ENCODE peak calls at places on chromosomes 11 and 22, in ten cellular contexts. One of them, this sample, is unnamed.

GRCh38 chr22:49936018-49936972 is 17.9 kb downstream of the CRELD2 start:
- DNase-seq in psoas muscle: peak; percentile 97
- DNase-seq in pancreas: peak; percentile 93
- DNase-seq in bronchial epithelial cell: peak; percentile 43
- DNase-seq in HCT116: no peak
- DNase-seq in thoracic aorta: peak; percentile 80
- DNase-seq in thyroid gland: peak; percentile 99
- DNase-seq in A673: peak; percentile 90
- DNase-seq in lung: peak; percentile 95
- DNase-seq in HAP-1: peak; percentile 74
- DNase-seq in this sample: peak; percentile 91

GRCh38 chr22:23184764-23185113 is 4.4 kb downstream of the BCR start:
- DNase-seq in psoas muscle: no peak
- DNase-seq in pancreas: no peak
- DNase-seq in bronchial epithelial cell: no peak
- DNase-seq in HCT116: no peak
- DNase-seq in thoracic aorta: no peak
- DNase-seq in thyroid gland: no peak
- DNase-seq in A673: no peak
- DNase-seq in lung: no peak
- DNase-seq in HAP-1: no peak
- DNase-seq in this sample: no peak

GRCh38 chr11:96037267-96037990 is 113.5 kb upstream of the MTMR2 start:
- DNase-seq in psoas muscle: no peak
- DNase-seq in pancreas: no peak
- DNase-seq in bronchial epithelial cell: peak; percentile 70
- DNase-seq in HCT116: no peak
- DNase-seq in thoracic aorta: no peak
- DNase-seq in thyroid gland: no peak
- DNase-seq in A673: peak; percentile 9
- DNase-seq in lung: no peak
- DNase-seq in HAP-1: no peak
- DNase-seq in this sample: no peak

GRCh38 chr22:31400023-31400397 is 606 bp downstream of the DRG1 start:
- DNase-seq in psoas muscle: no peak
- DNase-seq in pancreas: no peak
- DNase-seq in bronchial epithelial cell: peak; percentile 21
- DNase-seq in HCT116: no peak
- DNase-seq in thoracic aorta: no peak
- DNase-seq in thyroid gland: no peak
- DNase-seq in A673: no peak
- DNase-seq in lung: no peak
- DNase-seq in HAP-1: no peak
- DNase-seq in this sample: no peak

GRCh38 chr11:120660024-120660565 is 148.5 kb downstream of the GRIK4 start:
- DNase-seq in psoas muscle: no peak
- DNase-seq in pancreas: no peak
- DNase-seq in bronchial epithelial cell: peak; percentile 59
- DNase-seq in HCT116: peak; percentile 46
- DNase-seq in thoracic aorta: no peak
- DNase-seq in thyroid gland: no peak
- DNase-seq in A673: peak; percentile 65
- DNase-seq in lung: no peak
- DNase-seq in HAP-1: peak; percentile 52
- DNase-seq in this sample: no peak

GRCh38 chr11:71136095-71136845 is 116.1 kb downstream of the SHANK2 start:
- DNase-seq in psoas muscle: no peak
- DNase-seq in pancreas: no peak
- DNase-seq in bronchial epithelial cell: no peak
- DNase-seq in HCT116: no peak
- DNase-seq in thoracic aorta: no peak
- DNase-seq in thyroid gland: no peak
- DNase-seq in A673: no peak
- DNase-seq in lung: no peak
- DNase-seq in HAP-1: no peak
- DNase-seq in this sample: no peak

GRCh38 chr11:131661137-131661536 is 290.7 kb downstream of the NTM start:
- DNase-seq in psoas muscle: no peak
- DNase-seq in pancreas: no peak
- DNase-seq in bronchial epithelial cell: no peak
- DNase-seq in HCT116: no peak
- DNase-seq in thoracic aorta: no peak
- DNase-seq in thyroid gland: no peak
- DNase-seq in A673: no peak
- DNase-seq in lung: no peak
- DNase-seq in HAP-1: no peak
- DNase-seq in this sample: no peak

GRCh38 chr22:24053481-24054226 is 42.5 kb downstream of the CABIN1 start:
- DNase-seq in psoas muscle: no peak
- DNase-seq in pancreas: no peak
- DNase-seq in bronchial epithelial cell: no peak
- DNase-seq in HCT116: no peak
- DNase-seq in thoracic aorta: no peak
- DNase-seq in thyroid gland: no peak
- DNase-seq in A673: no peak
- DNase-seq in lung: no peak
- DNase-seq in HAP-1: no peak
- DNase-seq in this sample: no peak

GRCh38 chr11:134411887-134412507 is at the start of gene B3GAT1:
- DNase-seq in psoas muscle: no peak
- DNase-seq in pancreas: no peak
- DNase-seq in bronchial epithelial cell: no peak
- DNase-seq in HCT116: no peak
- DNase-seq in thoracic aorta: no peak
- DNase-seq in thyroid gland: peak; percentile 20
- DNase-seq in A673: no peak
- DNase-seq in lung: no peak
- DNase-seq in HAP-1: no peak
- DNase-seq in this sample: no peak

GRCh38 chr11:114263510-114264170 is 32.6 kb upstream of the NNMT start:
- DNase-seq in psoas muscle: no peak
- DNase-seq in pancreas: no peak
- DNase-seq in bronchial epithelial cell: no peak
- DNase-seq in HCT116: no peak
- DNase-seq in thoracic aorta: no peak
- DNase-seq in thyroid gland: no peak
- DNase-seq in A673: no peak
- DNase-seq in lung: no peak
- DNase-seq in HAP-1: no peak
- DNase-seq in this sample: no peak

DNA sequence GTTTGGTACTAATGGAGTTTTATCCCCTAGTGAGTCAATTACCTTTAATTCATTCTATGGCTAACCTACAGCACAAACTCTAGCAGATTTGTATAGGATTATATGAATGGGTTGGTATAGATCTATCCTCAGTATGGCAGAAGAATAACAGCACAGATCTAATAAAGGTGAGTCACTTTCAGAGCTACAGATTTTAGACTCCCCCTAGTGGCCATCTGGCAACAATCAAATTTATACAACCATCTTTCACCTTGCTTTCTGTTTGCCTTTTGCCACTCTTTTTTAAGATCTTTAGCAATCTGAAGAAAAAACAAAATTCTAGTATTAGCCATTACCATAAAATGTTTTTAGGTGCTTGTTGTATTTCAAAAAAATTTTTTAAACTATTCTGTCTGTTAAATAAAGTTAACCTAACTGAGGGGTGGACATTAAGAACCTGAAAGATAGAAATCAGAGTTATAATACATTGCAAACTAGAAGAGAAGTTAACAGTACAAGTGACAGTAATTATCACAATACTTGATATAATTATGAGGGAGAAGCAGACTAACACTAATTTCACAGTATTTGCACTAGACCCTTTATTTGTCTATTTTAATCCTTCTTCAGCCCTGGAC is 25.8 kb downstream of the DDIAS start:
- DNase-seq in psoas muscle: no peak
- DNase-seq in pancreas: peak; percentile 19
- DNase-seq in bronchial epithelial cell: peak; percentile 66
- DNase-seq in HCT116: peak; percentile 34
- DNase-seq in thoracic aorta: no peak
- DNase-seq in thyroid gland: no peak
- DNase-seq in A673: peak; percentile 74
- DNase-seq in lung: no peak
- DNase-seq in HAP-1: peak; percentile 70
- DNase-seq in this sample: peak; percentile 50
- H3K36me3 ChIP-seq in psoas muscle: no peaks in the 10 kb centered on the region
- H3K36me3 ChIP-seq in pancreas: no peaks in the 10 kb centered on the region
- H3K36me3 ChIP-seq in bronchial epithelial cell: no peaks in the 10 kb centered on the region
- H3K36me3 ChIP-seq in HCT116: peaks cover 10% of the 10 kb centered on the region
- H3K36me3 ChIP-seq in thoracic aorta: no peaks in the 10 kb centered on the region
- H3K36me3 ChIP-seq in thyroid gland: no peaks in the 10 kb centered on the region
- H3K36me3 ChIP-seq in A673: peaks cover 14% of the 10 kb centered on the region
- H3K36me3 ChIP-seq in lung: no peaks in the 10 kb centered on the region
- H3K36me3 ChIP-seq in HAP-1: peaks cover 14% of the 10 kb centered on the region
- H3K36me3 ChIP-seq in this sample: no peaks in the 10 kb centered on the region

DNA sequence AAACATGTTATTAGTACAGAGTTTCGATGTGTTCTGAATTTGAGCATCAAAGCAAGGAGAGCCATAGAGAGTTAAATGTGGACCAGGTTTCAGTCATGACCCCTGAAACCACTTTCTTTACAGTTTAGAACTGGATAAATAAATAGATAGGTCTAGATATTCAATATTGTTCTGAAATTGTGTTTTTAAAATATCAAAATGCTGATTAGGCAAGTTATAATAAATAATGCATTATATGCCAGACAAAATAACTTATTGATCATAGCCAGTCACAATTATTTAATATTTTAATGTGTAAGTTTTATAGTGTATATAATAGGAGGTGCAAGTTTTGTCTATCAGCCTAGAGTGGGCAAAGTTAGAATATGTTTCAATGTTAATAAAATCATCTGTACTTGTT is 569.5 kb downstream of the METTL15 start:
- DNase-seq in psoas muscle: no peak
- DNase-seq in pancreas: no peak
- DNase-seq in bronchial epithelial cell: no peak
- DNase-seq in HCT116: no peak
- DNase-seq in thoracic aorta: no peak
- DNase-seq in thyroid gland: no peak
- DNase-seq in A673: no peak
- DNase-seq in lung: no peak
- DNase-seq in HAP-1: no peak
- DNase-seq in this sample: no peak
- H3K27me3 ChIP-seq in psoas muscle: no peaks in the 10 kb centered on the region
- H3K27me3 ChIP-seq in pancreas: peaks cover 3% of the 10 kb centered on the region
- H3K27me3 ChIP-seq in bronchial epithelial cell: no peaks in the 10 kb centered on the region
- H3K27me3 ChIP-seq in HCT116: no peaks in the 10 kb centered on the region
- H3K27me3 ChIP-seq in thoracic aorta: no peaks in the 10 kb centered on the region
- H3K27me3 ChIP-seq in thyroid gland: no peaks in the 10 kb centered on the region
- H3K27me3 ChIP-seq in A673: no peaks in the 10 kb centered on the region
- H3K27me3 ChIP-seq in lung: no peaks in the 10 kb centered on the region
- H3K27me3 ChIP-seq in HAP-1: peaks cover 2% of the 10 kb centered on the region
- H3K27me3 ChIP-seq in this sample: no peaks in the 10 kb centered on the region

DNA sequence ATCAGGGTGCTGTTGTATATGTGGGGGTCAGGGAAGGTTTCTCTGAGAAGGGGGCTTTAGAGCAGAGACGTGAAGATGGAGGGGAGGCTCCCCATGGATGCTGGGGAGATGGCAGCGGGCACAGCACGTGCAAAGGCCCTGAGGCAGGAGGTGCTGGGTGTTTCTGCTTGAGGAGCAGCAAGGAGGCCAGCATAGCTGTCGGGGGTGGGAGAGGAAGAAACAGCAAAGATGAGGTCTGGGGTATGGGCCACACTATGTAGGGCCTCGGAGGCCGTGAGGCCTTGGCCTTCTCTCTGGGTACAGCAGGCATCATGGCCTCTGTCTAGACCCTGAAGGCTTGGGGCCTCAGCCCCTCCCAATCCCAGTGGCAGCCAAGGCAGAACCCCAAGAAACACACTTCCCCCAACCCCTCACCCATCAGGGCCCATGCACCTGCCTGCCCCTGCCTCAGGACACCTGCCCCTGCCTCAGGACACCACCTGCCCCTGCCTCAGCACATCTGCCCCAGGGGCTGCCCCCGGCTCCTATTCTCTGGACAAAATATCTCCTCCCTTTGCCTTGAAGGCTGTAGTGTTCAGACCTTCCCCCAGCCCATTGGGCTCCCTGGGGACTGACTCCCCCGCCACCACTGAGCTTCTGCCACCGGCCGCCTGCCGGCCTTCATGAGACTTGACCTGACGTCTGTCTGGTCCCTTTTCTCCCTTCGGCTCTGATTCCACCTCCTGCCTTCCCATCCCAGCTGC is 6.2 kb downstream of the ALDH3B1 start:
- DNase-seq in psoas muscle: no peak
- DNase-seq in pancreas: no peak
- DNase-seq in bronchial epithelial cell: no peak
- DNase-seq in HCT116: no peak
- DNase-seq in thoracic aorta: no peak
- DNase-seq in thyroid gland: no peak
- DNase-seq in A673: no peak
- DNase-seq in lung: no peak
- DNase-seq in HAP-1: no peak
- DNase-seq in this sample: no peak
- H3K36me3 ChIP-seq in psoas muscle: no peaks in the 10 kb centered on the region
- H3K36me3 ChIP-seq in pancreas: no peaks in the 10 kb centered on the region
- H3K36me3 ChIP-seq in bronchial epithelial cell: no peaks in the 10 kb centered on the region
- H3K36me3 ChIP-seq in HCT116: no peaks in the 10 kb centered on the region
- H3K36me3 ChIP-seq in thoracic aorta: no peaks in the 10 kb centered on the region
- H3K36me3 ChIP-seq in thyroid gland: no peaks in the 10 kb centered on the region
- H3K36me3 ChIP-seq in A673: no peaks in the 10 kb centered on the region
- H3K36me3 ChIP-seq in lung: peaks cover 4% of the 10 kb centered on the region
- H3K36me3 ChIP-seq in HAP-1: no peaks in the 10 kb centered on the region
- H3K36me3 ChIP-seq in this sample: no peaks in the 10 kb centered on the region

DNA sequence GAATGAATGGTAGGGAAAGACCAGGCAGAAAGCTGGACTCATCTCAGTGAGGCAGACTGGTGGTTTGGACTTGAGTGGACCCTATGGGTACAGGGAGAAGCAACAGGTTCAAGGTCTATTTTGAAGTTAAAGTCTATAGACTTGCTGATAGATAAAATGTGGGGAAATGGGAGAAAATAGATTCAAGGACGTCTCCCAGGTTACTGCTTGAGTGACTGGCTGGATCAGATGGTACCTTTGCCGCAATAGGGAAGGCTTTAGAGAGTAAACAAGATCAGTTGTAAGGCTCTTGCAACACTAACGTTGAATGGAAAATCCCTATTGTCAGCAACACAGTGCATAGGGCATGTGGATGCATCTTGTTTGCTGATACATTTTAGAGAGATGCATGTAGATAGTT is 27.4 kb downstream of the SEZ6L start:
- DNase-seq in psoas muscle: no peak
- DNase-seq in pancreas: no peak
- DNase-seq in bronchial epithelial cell: no peak
- DNase-seq in HCT116: no peak
- DNase-seq in thoracic aorta: no peak
- DNase-seq in thyroid gland: no peak
- DNase-seq in A673: no peak
- DNase-seq in lung: no peak
- DNase-seq in HAP-1: no peak
- DNase-seq in this sample: no peak
- H3K27me3 ChIP-seq in psoas muscle: no peaks in the 10 kb centered on the region
- H3K27me3 ChIP-seq in pancreas: no peaks in the 10 kb centered on the region
- H3K27me3 ChIP-seq in bronchial epithelial cell: no peaks in the 10 kb centered on the region
- H3K27me3 ChIP-seq in HCT116: peaks cover 12% of the 10 kb centered on the region
- H3K27me3 ChIP-seq in thoracic aorta: no peaks in the 10 kb centered on the region
- H3K27me3 ChIP-seq in thyroid gland: no peaks in the 10 kb centered on the region
- H3K27me3 ChIP-seq in A673: no peaks in the 10 kb centered on the region
- H3K27me3 ChIP-seq in lung: peaks cover 6% of the 10 kb centered on the region
- H3K27me3 ChIP-seq in HAP-1: no peaks in the 10 kb centered on the region
- H3K27me3 ChIP-seq in this sample: no peaks in the 10 kb centered on the region

GRCh38 chr11:35168606-35169200 is 29.7 kb downstream of the CD44 start:
- DNase-seq in psoas muscle: no peak
- DNase-seq in pancreas: no peak
- DNase-seq in bronchial epithelial cell: no peak
- DNase-seq in HCT116: no peak
- DNase-seq in thoracic aorta: no peak
- DNase-seq in thyroid gland: no peak
- DNase-seq in A673: no peak
- DNase-seq in lung: no peak
- DNase-seq in HAP-1: no peak
- DNase-seq in this sample: no peak
- H3K36me3 ChIP-seq in psoas muscle: no peaks in the 10 kb centered on the region
- H3K36me3 ChIP-seq in pancreas: no peaks in the 10 kb centered on the region
- H3K36me3 ChIP-seq in bronchial epithelial cell: peaks cover 4% of the 10 kb centered on the region
- H3K36me3 ChIP-seq in HCT116: peaks cover 9% of the 10 kb centered on the region
- H3K36me3 ChIP-seq in thoracic aorta: no peaks in the 10 kb centered on the region
- H3K36me3 ChIP-seq in thyroid gland: no peaks in the 10 kb centered on the region
- H3K36me3 ChIP-seq in A673: no peaks in the 10 kb centered on the region
- H3K36me3 ChIP-seq in lung: peaks cover 1% of the 10 kb centered on the region
- H3K36me3 ChIP-seq in HAP-1: no peaks in the 10 kb centered on the region
- H3K36me3 ChIP-seq in this sample: no peaks in the 10 kb centered on the region

This sample was measured in CD4-positive, alpha-beta memory T cell.